ENCODE peak calls at places on chromosomes 16 and 17, in seven cellular contexts. S, Y, H, W, B, D and M are unnamed samples.

GRCh38 chr16:69182730-69183416 is 4.1 kb upstream of the SNTB2 start:
- DNase-seq in S (no peak), Y (no peak), H (no peak), W (peak), B (no peak), D (peak), M (peak)

GRCh38 chr16:4837733-4838501 is 9.2 kb downstream of the GLYR1 start:
- DNase-seq in S (no peak), Y (no peak), H (no peak), W (no peak), B (no peak), D (no peak), M (no peak)

GRCh38 chr16:15576960-15577958 is 65.7 kb downstream of the MARF1 start:
- DNase-seq in S (no peak), Y (no peak), H (no peak), W (no peak), B (peak), D (peak), M (no peak)

GRCh38 chr17:36495076-36495578 is 8.6 kb downstream of the ZNHIT3 start:
- DNase-seq in S (no peak), Y (no peak), H (no peak), W (no peak), B (no peak), D (no peak), M (no peak)

GRCh38 chr16:83959621-83960434 is 6.8 kb downstream of the OSGIN1 start:
- DNase-seq in S (no peak), Y (no peak), H (no peak), W (no peak), B (no peak), D (no peak), M (no peak)

GRCh38 chr16:68234188-68235104 is 1.5 kb downstream of the ESRP2 start:
- DNase-seq in S (no peak), Y (no peak), H (no peak), W (peak), B (peak), D (no peak), M (no peak)

GRCh38 chr16:23508589-23509440 is 1.5 kb downstream of the GGA2 start:
- DNase-seq in S (peak), Y (peak), H (no peak), W (no peak), B (no peak), D (no peak), M (peak)

GRCh38 chr16:57984443-57985203 is 13.7 kb upstream of the CNGB1 start:
- DNase-seq in S (peak), Y (peak), H (peak), W (peak), B (peak), D (peak), M (peak)

GRCh38 chr17:81035389-81036127 is 607 bp downstream of the BAIAP2 start:
- DNase-seq in S (no peak), Y (peak), H (no peak), W (no peak), B (no peak), D (no peak), M (peak)

GRCh38 chr16:87471278-87472141 is 21.3 kb downstream of the ZCCHC14 start:
- DNase-seq in S (no peak), Y (peak), H (peak), W (no peak), B (no peak), D (peak), M (peak)

GRCh38 chr16:71852146-71852545 is 6.4 kb downstream of the ATXN1L start:
- DNase-seq in S (no peak), Y (no peak), H (no peak), W (no peak), B (no peak), D (no peak), M (no peak)

GRCh38 chr16:86961133-86961720 is 356.0 kb downstream of the C16orf95 start:
- DNase-seq in S (no peak), Y (peak), H (no peak), W (no peak), B (no peak), D (no peak), M (no peak)

GRCh38 chr17:81650951-81651350 is 5.4 kb downstream of the PDE6G start:
- DNase-seq in S (no peak), Y (no peak), H (no peak), W (no peak), B (no peak), D (no peak), M (no peak)

GRCh38 chr16:3819741-3820724 is 60.5 kb downstream of the CREBBP start:
- DNase-seq in S (peak), Y (peak), H (peak), W (peak), B (peak), D (peak), M (no peak)

GRCh38 chr16:84423416-84423837 is 55.1 kb downstream of the ATP2C2 start:
- DNase-seq in S (peak), Y (peak), H (peak), W (no peak), B (no peak), D (no peak), M (no peak)

GRCh38 chr16:72946474-72947194 is 101.3 kb downstream of the ZFHX3 start:
- DNase-seq in S (no peak), Y (peak), H (no peak), W (peak), B (peak), D (no peak), M (no peak)

GRCh38 chr17:38982858-38983746 is 15.9 kb upstream of the FBXO47 start:
- DNase-seq in S (peak), Y (peak), H (peak), W (peak), B (peak), D (peak), M (peak)

GRCh38 chr16:51150159-51150893 is 744 bp downstream of the SALL1 start:
- DNase-seq in S (peak), Y (no peak), H (peak), W (no peak), B (no peak), D (no peak), M (peak)

GRCh38 chr17:76737082-76737675 is at the start of gene SRSF2:
- DNase-seq in S (peak), Y (peak), H (peak), W (peak), B (peak), D (peak), M (peak)

GRCh38 chr17:76737676-76738467 is at the start of gene MFSD11:
- DNase-seq in S (peak), Y (peak), H (peak), W (peak), B (peak), D (peak), M (peak)

GRCh38 chr17:76735586-76736348 is 1.4 kb downstream of the SRSF2 start:
- DNase-seq in S (no peak), Y (no peak), H (no peak), W (no peak), B (no peak), D (no peak), M (no peak)

GRCh38 chr17:76735006-76735405 is 2.1 kb downstream of the SRSF2 start:
- DNase-seq in S (peak), Y (peak), H (no peak), W (no peak), B (no peak), D (no peak), M (no peak)

DNA sequence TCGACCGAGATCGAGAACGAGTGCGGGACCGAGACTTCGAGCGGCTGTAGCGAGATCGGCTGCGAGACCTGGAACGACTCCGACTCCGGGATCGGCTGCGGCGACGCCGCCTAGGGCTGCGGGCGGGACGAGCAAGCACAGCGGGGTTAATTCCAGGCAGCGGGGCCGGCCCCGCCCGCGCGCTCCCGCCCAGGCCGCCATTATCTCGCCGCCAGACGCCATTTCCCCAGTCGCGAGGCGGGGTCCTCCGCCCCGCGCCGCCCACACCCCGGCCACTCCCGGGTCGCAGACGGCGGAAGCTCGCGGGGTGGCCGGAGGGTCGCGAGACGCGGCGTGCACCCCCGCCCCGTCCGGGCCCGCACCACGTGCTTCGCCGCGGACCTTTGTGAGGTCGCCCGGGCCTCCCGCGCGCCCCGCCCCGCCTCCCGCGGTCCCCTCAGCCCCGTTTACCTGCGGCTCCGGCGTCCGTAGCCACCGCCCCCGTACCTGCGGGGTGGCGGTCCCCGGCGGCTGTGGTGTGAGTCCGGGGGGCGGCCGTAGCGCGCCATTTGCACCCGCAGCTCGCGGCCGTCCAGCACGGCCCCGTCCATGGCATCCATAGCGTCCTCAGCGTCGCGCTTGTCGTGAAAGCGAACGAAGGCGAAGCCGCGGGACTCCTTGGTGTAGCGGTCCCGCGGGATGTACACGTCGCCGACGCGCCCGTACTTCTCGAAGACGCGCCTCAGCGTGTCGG is 616 bp downstream of the SRSF2 start:
- DNase-seq in S (peak), Y (peak), H (peak), W (peak), B (peak), D (peak), M (peak)
- TF ChIP-seq CTCF in S (no peak), Y (peak), H (peak), W (peak), B (no peak), D (peak), M (no peak)

GRCh38 chr17:44223574-44224046 is 4.1 kb upstream of the UBTF start:
- DNase-seq in S (peak), Y (peak), H (no peak), W (peak), B (no peak), D (no peak), M (no peak)
- TF ChIP-seq CTCF in S (no peak), Y (no peak), H (no peak), W (no peak), B (no peak), D (no peak), M (no peak)

GRCh38 chr17:45052052-45052772 is 780 bp upstream of the DCAKD start:
- DNase-seq in S (peak), Y (no peak), H (peak), W (no peak), B (peak), D (peak), M (peak)

GRCh38 chr17:45050680-45051059 is 762 bp downstream of the DCAKD start:
- DNase-seq in S (peak), Y (no peak), H (peak), W (no peak), B (no peak), D (no peak), M (no peak)

GRCh38 chr17:45046536-45047125 is 4.8 kb downstream of the DCAKD start:
- DNase-seq in S (no peak), Y (no peak), H (no peak), W (no peak), B (no peak), D (no peak), M (no peak)

GRCh38 chr17:45051060-45051719 is at the start of gene DCAKD:
- DNase-seq in S (peak), Y (peak), H (peak), W (peak), B (peak), D (peak), M (peak)

DNA sequence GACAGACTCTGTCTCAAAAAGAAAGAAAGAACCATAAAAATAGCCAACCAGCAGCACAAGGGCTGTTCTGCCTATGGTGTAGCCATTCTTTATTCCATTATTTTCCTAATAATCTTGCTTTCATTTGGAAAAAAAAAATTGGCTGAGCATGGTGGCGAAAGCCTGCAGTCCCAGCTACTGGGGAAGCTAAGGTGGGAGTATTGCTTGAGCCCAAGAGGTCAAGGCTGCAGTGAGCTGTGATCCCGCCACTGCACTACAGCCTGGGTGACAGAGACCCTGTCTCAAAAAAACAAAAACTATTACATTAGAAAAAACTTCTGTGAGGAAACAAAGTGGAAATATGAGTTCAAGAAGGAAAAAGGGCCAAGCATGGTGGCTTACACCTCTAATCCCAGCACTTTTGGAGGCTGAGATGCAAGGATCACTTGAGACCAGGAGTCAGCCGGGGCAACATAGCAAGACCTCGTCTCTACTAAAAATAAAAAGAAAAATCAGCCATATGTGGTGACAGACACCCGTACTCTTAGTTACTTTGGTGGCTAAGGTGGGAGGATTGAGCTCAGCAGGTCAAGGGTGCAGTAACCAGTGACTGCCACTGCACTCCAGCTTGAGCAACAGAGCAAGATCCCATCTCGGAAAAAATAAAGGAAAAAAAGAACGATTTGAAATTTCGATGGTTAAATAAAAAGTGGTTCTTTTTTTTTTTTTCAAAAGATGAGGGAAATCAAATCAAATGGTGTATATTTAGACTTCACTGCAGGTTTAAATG is 2.5 kb downstream of the DCAKD start:
- DNase-seq in S (no peak), Y (no peak), H (peak), W (no peak), B (no peak), D (no peak), M (no peak)
- TF ChIP-seq CTCF in S (no peak), Y (peak), H (peak), W (no peak), B (peak), D (peak), M (peak)

GRCh38 chr17:58517928-58518609 is 3.6 kb upstream of the MTMR4 start:
- DNase-seq in S (peak), Y (peak), H (peak), W (peak), B (peak), D (peak), M (peak)

GRCh38 chr17:58521680-58522079 is 7.2 kb upstream of the MTMR4 start:
- DNase-seq in S (no peak), Y (no peak), H (no peak), W (no peak), B (no peak), D (no peak), M (no peak)

GRCh38 chr17:58517378-58517927 is 3.0 kb upstream of the MTMR4 start:
- DNase-seq in S (no peak), Y (no peak), H (no peak), W (no peak), B (no peak), D (no peak), M (no peak)

GRCh38 chr17:58516644-58517377 is 2.4 kb upstream of the MTMR4 start:
- DNase-seq in S (no peak), Y (no peak), H (no peak), W (no peak), B (no peak), D (no peak), M (no peak)

DNA sequence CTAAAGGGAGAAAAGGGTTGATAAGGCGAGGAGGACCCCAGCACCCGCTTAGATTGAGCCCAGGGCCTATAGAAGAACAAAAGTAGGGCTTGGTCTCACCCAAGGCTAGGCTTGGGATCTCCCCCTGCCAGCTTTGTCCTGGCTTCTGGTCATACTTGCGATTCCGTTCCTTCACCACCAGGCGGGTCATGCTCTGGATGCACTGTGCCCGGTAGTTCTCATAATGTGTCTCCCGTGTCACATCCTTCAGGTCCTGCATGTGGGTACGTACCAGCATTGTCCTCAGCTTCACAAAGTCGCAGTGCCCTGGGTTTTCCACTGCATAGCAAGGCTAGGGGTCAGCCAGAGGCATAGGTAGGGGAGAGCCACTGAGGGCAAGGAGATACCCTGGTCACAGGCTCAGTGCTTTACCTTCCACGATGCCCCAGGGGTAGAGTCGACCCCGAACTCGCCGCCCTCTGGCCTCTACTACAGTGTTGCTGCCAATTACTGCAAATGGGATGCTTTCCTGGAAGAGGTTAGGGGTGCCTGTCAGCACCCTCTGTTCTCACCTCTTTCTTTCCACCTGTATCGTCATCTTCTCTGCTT is 6.5 kb upstream of the MTMR4 start:
- DNase-seq in S (no peak), Y (no peak), H (peak), W (no peak), B (no peak), D (peak), M (peak)
- TF ChIP-seq CTCF in S (peak), Y (peak), H (peak), W (no peak), B (no peak), D (peak), M (peak)

GRCh38 chr16:89633064-89633631 is 19.7 kb downstream of the DPEP1 start:
- DNase-seq in S (peak), Y (peak), H (peak), W (no peak), B (peak), D (peak), M (no peak)
- TF ChIP-seq CTCF in S (no peak), Y (no peak), H (no peak), W (no peak), B (no peak), D (no peak), M (no peak)

GRCh38 chr17:42642377-42642776 is 16.7 kb upstream of the TUBG2 start:
- DNase-seq in S (no peak), Y (no peak), H (no peak), W (no peak), B (no peak), D (peak), M (peak)

GRCh38 chr17:42639484-42640474 is 19.3 kb upstream of the TUBG2 start:
- DNase-seq in S (no peak), Y (no peak), H (no peak), W (no peak), B (no peak), D (no peak), M (no peak)
- TF ChIP-seq CTCF in S (no peak), Y (no peak), H (no peak), W (no peak), B (no peak), D (no peak), M (no peak)

DNA sequence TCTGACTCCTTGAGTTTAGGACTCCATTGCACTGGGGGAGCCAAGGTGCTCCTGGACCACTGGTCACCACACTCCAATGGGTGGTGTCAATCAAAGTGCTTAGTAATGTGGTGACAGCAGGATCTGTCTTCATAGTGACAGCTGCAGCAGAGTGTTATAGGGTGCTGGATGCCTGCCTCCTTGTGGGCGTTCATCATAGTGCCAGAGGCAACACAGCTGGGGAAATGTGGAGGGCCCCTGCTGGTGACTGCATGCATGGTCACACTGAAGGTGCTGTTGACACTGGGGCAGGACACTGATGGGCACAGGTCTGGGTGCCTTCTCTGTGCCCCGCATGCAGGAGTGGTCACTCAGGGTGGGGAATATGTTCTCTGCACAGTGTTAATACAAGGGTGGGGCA is 177.5 kb upstream of the CDH8 start:
- DNase-seq in S (no peak), Y (no peak), H (no peak), W (no peak), B (no peak), D (peak), M (no peak)
- TF ChIP-seq CTCF in S (no peak), Y (no peak), H (peak), W (no peak), B (no peak), D (peak), M (no peak)

GRCh38 chr17:55527520-55528118 is 16.4 kb upstream of the SMIM36 start:
- DNase-seq in S (peak), Y (peak), H (peak), W (no peak), B (no peak), D (peak), M (peak)
- TF ChIP-seq CTCF in S (peak), Y (peak), H (peak), W (peak), B (peak), D (peak), M (peak)

GRCh38 chr16:49075709-49076108 is 205.9 kb downstream of the CBLN1 start:
- DNase-seq in S (no peak), Y (no peak), H (no peak), W (no peak), B (no peak), D (no peak), M (no peak)

GRCh38 chr16:49081556-49081955 is 200.1 kb downstream of the CBLN1 start:
- DNase-seq in S (no peak), Y (no peak), H (no peak), W (no peak), B (no peak), D (no peak), M (no peak)

GRCh38 chr16:49078571-49078970 is 203.1 kb downstream of the CBLN1 start:
- DNase-seq in S (no peak), Y (no peak), H (no peak), W (no peak), B (no peak), D (no peak), M (no peak)

GRCh38 chr16:49078104-49078503 is 203.5 kb downstream of the CBLN1 start:
- DNase-seq in S (no peak), Y (no peak), H (no peak), W (no peak), B (no peak), D (no peak), M (no peak)
- TF ChIP-seq CTCF in S (no peak), Y (no peak), H (no peak), W (no peak), B (no peak), D (no peak), M (no peak)